ENCODE peak calls at places on chromosomes 6 and 20, in six cellular contexts. Z is CD8-positive, alpha-beta T cell; M is mesenteric fat pad; A is ELF-1; S is brain microvascular endothelial cell; L is stimulated activated CD8-positive, alpha-beta memory T cell treated with anti-CD3 and anti-CD28 coated beads, Interleukin-7, amount 100 ng/mL, for 4 hours. B is an unnamed sample.

GRCh38 chr20:24134284-24134683 is 145.7 kb upstream of the GGTLC1 start:
- DNase-seq in Z (no peak), M (peak; percentile 20), A (peak; percentile 71), S (no peak), L (no peak), B (no peak)

GRCh38 chr6:139337830-139338229 is 36.6 kb downstream of the CITED2 start:
- DNase-seq in Z (no peak), M (no peak), A (no peak), S (no peak), L (no peak), B (no peak)

GRCh38 chr6:156028310-156029131 is 572.9 kb upstream of the NOX3 start:
- DNase-seq in Z (no peak), M (no peak), A (no peak), S (no peak), L (no peak), B (peak; percentile 84)

GRCh38 chr20:31934968-31935764 is 16.7 kb downstream of the PDRG1 start:
- DNase-seq in Z (no peak), M (no peak), A (peak; percentile 57), S (no peak), L (no peak), B (peak; percentile 45)

GRCh38 chr6:157631388-157631787 is 191.7 kb upstream of the SNX9 start:
- DNase-seq in Z (no peak), M (no peak), A (no peak), S (no peak), L (no peak), B (peak; percentile 66)

GRCh38 chr6:126926926-126927325 is 191.5 kb upstream of the RSPO3 start:
- DNase-seq in Z (no peak), M (no peak), A (no peak), S (no peak), L (no peak), B (peak; percentile 32)

GRCh38 chr20:57428611-57429496 is 37.7 kb downstream of the RBM38 start:
- DNase-seq in Z (no peak), M (no peak), A (no peak), S (no peak), L (no peak), B (no peak)

GRCh38 chr6:81614292-81614691 is 138.2 kb downstream of the TENT5A start:
- DNase-seq in Z (no peak), M (no peak), A (no peak), S (peak; percentile 72), L (no peak), B (no peak)

GRCh38 chr6:87074051-87074711 is 20.7 kb downstream of the CGA start:
- DNase-seq in Z (no peak), M (no peak), A (no peak), S (no peak), L (no peak), B (peak; percentile 58)

GRCh38 chr20:47500554-47500953 is 1.1 kb upstream of the NCOA3 start:
- DNase-seq in Z (no peak), M (peak; percentile 9), A (no peak), S (no peak), L (no peak), B (no peak)

GRCh38 chr6:153043719-153044118 is 41.2 kb upstream of the MTRF1L start:
- DNase-seq in Z (no peak), M (no peak), A (no peak), S (no peak), L (no peak), B (no peak)